ENCODE peak calls at places on chromosomes 6 and 20, in six cellular contexts. One of them, this sample, is unnamed.

GRCh38 chr6:113782641-113783040 is 74.5 kb upstream of the MARCKS start:
- DNase-seq in endothelial cell: no peak
- DNase-seq in T-helper 9 cell: no peak
- DNase-seq in dorsolateral prefrontal cortex: no peak
- DNase-seq in psoas muscle: no peak
- DNase-seq in EH: peak
- DNase-seq in this sample: no peak

GRCh38 chr6:108914235-108915022 is 66.2 kb downstream of the ARMC2 start:
- DNase-seq in endothelial cell: peak
- DNase-seq in T-helper 9 cell: peak
- DNase-seq in dorsolateral prefrontal cortex: no peak
- DNase-seq in psoas muscle: no peak
- DNase-seq in EH: peak
- DNase-seq in this sample: no peak

GRCh38 chr6:138467901-138468300 is 31.4 kb downstream of the NHSL1 start:
- DNase-seq in endothelial cell: no peak
- DNase-seq in T-helper 9 cell: no peak
- DNase-seq in dorsolateral prefrontal cortex: no peak
- DNase-seq in psoas muscle: no peak
- DNase-seq in EH: peak
- DNase-seq in this sample: peak

GRCh38 chr20:47468290-47469050 is 33.2 kb upstream of the NCOA3 start:
- DNase-seq in endothelial cell: no peak
- DNase-seq in T-helper 9 cell: no peak
- DNase-seq in dorsolateral prefrontal cortex: no peak
- DNase-seq in psoas muscle: no peak
- DNase-seq in EH: no peak
- DNase-seq in this sample: no peak

GRCh38 chr20:53750827-53751393 is 157.3 kb upstream of the ZNF217 start:
- DNase-seq in endothelial cell: no peak
- DNase-seq in T-helper 9 cell: no peak
- DNase-seq in dorsolateral prefrontal cortex: peak
- DNase-seq in psoas muscle: no peak
- DNase-seq in EH: peak
- DNase-seq in this sample: no peak

GRCh38 chr6:107670792-107671199 is 153.3 kb downstream of the SCML4 start:
- DNase-seq in endothelial cell: peak
- DNase-seq in T-helper 9 cell: no peak
- DNase-seq in dorsolateral prefrontal cortex: peak
- DNase-seq in psoas muscle: peak
- DNase-seq in EH: peak
- DNase-seq in this sample: no peak

GRCh38 chr20:37989601-37990001 is 43.7 kb downstream of the TTI1 start:
- DNase-seq in endothelial cell: no peak
- DNase-seq in T-helper 9 cell: no peak
- DNase-seq in dorsolateral prefrontal cortex: no peak
- DNase-seq in psoas muscle: peak
- DNase-seq in EH: no peak
- DNase-seq in this sample: no peak

GRCh38 chr20:34085544-34086040 is 26.5 kb downstream of the EIF2S2 start:
- DNase-seq in endothelial cell: no peak
- DNase-seq in T-helper 9 cell: no peak
- DNase-seq in dorsolateral prefrontal cortex: no peak
- DNase-seq in psoas muscle: no peak
- DNase-seq in EH: no peak
- DNase-seq in this sample: no peak

GRCh38 chr20:62350629-62351422 is 16.3 kb downstream of the LAMA5 start:
- DNase-seq in endothelial cell: no peak
- DNase-seq in T-helper 9 cell: no peak
- DNase-seq in dorsolateral prefrontal cortex: no peak
- DNase-seq in psoas muscle: peak
- DNase-seq in EH: no peak
- DNase-seq in this sample: no peak

GRCh38 chr6:25829375-25829774 is 2.5 kb downstream of the SLC17A1 start:
- DNase-seq in endothelial cell: no peak
- DNase-seq in T-helper 9 cell: no peak
- DNase-seq in dorsolateral prefrontal cortex: no peak
- DNase-seq in psoas muscle: no peak
- DNase-seq in EH: no peak
- DNase-seq in this sample: no peak

GRCh38 chr20:45293041-45294002 is 13.3 kb upstream of the RBPJL start:
- DNase-seq in endothelial cell: peak
- DNase-seq in T-helper 9 cell: peak
- DNase-seq in dorsolateral prefrontal cortex: peak
- DNase-seq in psoas muscle: peak
- DNase-seq in EH: peak
- DNase-seq in this sample: peak

GRCh38 chr20:12891643-12892042 is 117.1 kb upstream of the SPTLC3 start:
- DNase-seq in endothelial cell: no peak
- DNase-seq in T-helper 9 cell: no peak
- DNase-seq in dorsolateral prefrontal cortex: no peak
- DNase-seq in psoas muscle: no peak
- DNase-seq in EH: no peak
- DNase-seq in this sample: no peak

This sample was measured in keratinocyte.